ENCODE peak calls at places on chromosomes 12 and 14, in nine cellular contexts. B is PC-3, T is neural progenitor cell, J is HCT116, K is GM23248, V is MM.1S, X is hepatocyte, Q is GM23338, I is SK-N-SH. F is an unnamed sample.

GRCh38 chr12:116832353-116832752 is 48.9 kb downstream of the HRK start:
- DNase-seq in K (no peak), V (no peak), B (no peak), X (no peak), J (no peak), I (no peak), T (no peak), Q (no peak), F (no peak)

GRCh38 chr14:84112589-84112988 is 1417.4 kb upstream of the FLRT2 start:
- DNase-seq in J (no peak), B (peak), X (no peak), I (no peak), K (no peak), T (no peak), Q (no peak), V (no peak), F (no peak)

GRCh38 chr14:32417956-32418552 is 89.0 kb downstream of the AKAP6 start:
- DNase-seq in T (no peak), K (peak), J (no peak), V (no peak), Q (no peak), X (peak), I (no peak), B (peak), F (no peak)

GRCh38 chr12:124898200-124898950 is 16.1 kb downstream of the UBC start:
- DNase-seq in T (peak), J (no peak), I (peak), Q (peak), K (peak), X (no peak), B (peak), V (peak), F (peak)

GRCh38 chr12:130514149-130514551 is 176.5 kb downstream of the PIWIL1 start:
- DNase-seq in V (no peak), X (no peak), J (no peak), T (peak), Q (peak), I (peak), K (no peak), B (no peak), F (no peak)

GRCh38 chr14:92625213-92625612 is 111.6 kb downstream of the RIN3 start:
- DNase-seq in I (no peak), Q (no peak), X (no peak), K (peak), V (no peak), J (peak), T (no peak), B (peak), F (no peak)

GRCh38 chr14:67260965-67261364 is 19.7 kb downstream of the PALS1 start:
- DNase-seq in Q (no peak), B (no peak), J (no peak), I (no peak), T (no peak), X (no peak), V (no peak), K (no peak), F (no peak)

GRCh38 chr12:120979862-120980696 is 1.7 kb downstream of the HNF1A start:
- DNase-seq in I (no peak), J (no peak), V (no peak), K (no peak), Q (peak), X (peak), T (peak), B (no peak), F (no peak)

GRCh38 chr12:100044266-100044665 is 59.5 kb upstream of the ANKS1B start:
- DNase-seq in I (no peak), B (no peak), V (no peak), Q (no peak), K (no peak), X (no peak), J (no peak), T (no peak), F (no peak)

DNA sequence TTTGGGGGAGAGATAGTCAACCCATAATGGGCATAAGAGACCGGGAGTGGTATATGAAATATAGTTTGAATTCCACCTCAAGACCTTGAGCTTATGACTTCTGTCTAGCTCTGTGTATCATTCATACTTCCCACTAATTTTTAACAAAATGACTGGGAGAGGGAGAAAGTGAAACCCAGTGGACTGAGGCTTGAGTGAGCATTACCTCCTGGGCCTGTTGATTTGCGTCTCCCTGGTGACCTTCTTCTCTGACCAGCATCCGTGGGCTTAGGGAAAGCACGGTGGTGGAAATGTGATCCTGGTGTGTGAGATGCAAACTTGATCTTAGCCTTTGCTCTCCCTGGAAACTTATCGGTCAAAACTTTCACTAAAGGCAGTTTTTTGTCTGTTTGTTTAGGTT is 207.9 kb upstream of the BCL2L14 start:
- DNase-seq in I (no peak), J (no peak), Q (no peak), V (no peak), X (no peak), B (no peak), T (no peak), K (peak), F (no peak)
- TF ChIP-seq EZH2phosphoT487 in I (no peak), J (no peak), Q (no peak), V (no peak), X (no peak), B (no peak), T (no peak), K (no peak), F (no peak)

DNA sequence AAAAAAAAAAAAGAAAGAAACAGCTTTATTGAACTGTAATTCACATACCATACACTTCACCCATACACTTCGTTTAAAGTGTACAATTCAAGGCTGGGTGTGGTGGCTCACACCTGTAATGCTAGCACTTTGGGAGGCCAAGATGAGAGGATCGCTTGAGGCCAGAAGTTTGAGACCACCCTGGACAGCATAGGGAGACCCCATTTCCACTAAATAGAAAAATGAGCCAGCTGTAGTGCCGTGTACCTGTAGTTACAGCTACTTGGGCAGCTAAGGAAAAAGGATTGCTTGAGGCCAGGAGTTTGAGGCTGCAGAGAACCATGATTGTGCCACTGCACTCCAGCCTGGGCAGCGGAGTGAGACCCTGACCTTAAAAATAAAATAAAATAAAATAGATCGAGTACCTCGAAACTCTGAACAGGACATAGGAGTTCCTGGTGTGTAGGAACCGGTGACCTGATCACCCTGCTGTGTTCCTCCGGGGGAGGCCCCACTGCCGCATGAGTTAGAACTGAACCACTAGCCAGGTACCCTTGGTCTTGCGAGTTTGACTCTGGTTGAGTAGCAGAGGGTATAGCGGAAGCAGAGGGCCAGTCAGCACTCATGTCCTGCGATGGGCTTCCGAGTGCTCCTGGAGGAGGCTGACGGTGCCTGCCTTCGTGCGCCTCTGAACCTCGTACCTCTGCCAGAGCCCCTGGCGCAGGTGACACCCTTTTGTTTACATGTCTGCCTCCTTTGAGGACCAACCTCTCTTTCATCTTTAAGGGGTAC is 80.0 kb downstream of the B4GALNT3 start:
- DNase-seq in V (no peak), I (no peak), J (no peak), B (no peak), T (no peak), X (no peak), K (no peak), Q (no peak), F (no peak)
- TF ChIP-seq EZH2phosphoT487 in V (no peak), I (no peak), J (no peak), B (no peak), T (no peak), X (no peak), K (no peak), Q (no peak), F (no peak)

DNA sequence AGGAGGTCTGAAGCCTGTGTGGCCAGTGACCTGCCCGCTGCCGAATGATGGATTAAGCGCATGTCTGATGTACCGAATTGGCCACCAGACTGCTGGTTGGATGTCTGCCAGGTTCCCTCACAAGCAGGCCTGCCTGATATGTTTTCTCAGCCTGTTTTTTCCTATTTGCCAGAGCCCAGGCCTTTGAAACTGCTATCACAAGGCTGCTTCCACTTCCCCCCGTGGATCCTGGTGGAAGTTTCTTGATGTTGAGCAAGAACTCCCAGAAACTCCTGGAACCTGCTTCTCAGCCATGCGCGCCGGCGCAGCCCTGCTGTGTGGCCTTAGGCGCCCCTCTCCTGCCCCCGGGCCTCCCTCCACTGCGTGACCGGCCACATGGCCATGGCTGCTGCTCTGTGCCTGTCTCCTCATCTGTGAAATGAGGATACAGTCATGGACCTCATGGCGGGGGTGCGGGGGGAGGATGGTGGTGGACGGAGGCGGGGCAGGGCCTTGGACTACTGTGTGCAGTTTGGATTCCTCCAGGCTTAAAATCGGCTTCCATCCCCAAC is 56.6 kb downstream of the CALM1 start:
- DNase-seq in B (no peak), Q (no peak), T (no peak), V (no peak), J (no peak), X (peak), I (peak), K (peak), F (no peak)
- TF ChIP-seq EZH2phosphoT487 in B (no peak), Q (no peak), T (no peak), V (no peak), J (no peak), X (no peak), I (no peak), K (no peak), F (no peak)

DNA sequence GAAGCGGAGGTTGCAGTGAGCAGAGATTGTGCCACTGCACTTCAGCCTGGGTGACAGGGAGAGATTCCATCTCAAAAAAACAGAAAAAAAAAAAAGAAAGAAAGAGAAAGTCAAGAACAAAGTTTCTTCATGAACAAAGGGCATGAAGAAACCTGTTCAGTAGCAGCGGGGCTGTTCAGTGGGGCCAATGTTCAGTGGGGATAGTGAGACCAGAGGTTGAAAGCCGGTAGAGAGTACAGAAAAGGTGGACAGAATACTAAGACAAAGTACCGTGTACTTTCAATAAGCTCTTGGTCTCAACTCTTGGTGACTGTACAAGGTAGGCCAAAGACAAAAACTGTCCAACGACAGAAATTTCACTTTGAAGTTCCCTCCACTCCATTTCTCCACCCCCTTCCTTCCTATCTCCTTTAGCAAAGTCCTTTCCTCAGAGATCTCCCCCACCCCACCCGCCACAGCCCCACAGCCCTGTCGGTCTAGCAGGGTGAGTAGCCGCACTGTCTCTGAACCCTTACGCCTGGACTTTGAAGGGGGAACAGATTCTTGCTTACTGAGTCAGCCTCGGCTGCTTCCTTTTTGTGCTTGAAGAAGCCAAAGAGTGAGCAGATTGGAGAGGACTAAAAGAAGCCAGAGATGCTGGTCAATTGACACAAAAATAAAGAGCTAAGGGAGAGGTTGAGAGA is 44.3 kb upstream of the FOS start:
- DNase-seq in T (no peak), J (peak), B (peak), Q (no peak), X (peak), I (no peak), V (no peak), K (peak), F (no peak)
- TF ChIP-seq EZH2phosphoT487 in T (no peak), J (no peak), B (no peak), Q (no peak), X (no peak), I (no peak), V (no peak), K (no peak), F (no peak)